ENCODE peak calls at places on chromosomes 4 and X, in ten cellular contexts. T, X, G, R, K, H, B, Z, U and P are unnamed samples.

GRCh38 chr4:173940146-173940545 is 343.3 kb downstream of the FBXO8 start:
- DNase-seq in T (no peak), X (no peak), G (no peak), R (no peak), K (no peak), H (no peak), B (no peak), Z (no peak), U (no peak), P (no peak)

GRCh38 chr4:98516042-98516440 is 142.4 kb downstream of the TSPAN5 start:
- DNase-seq in T (peak; percentile 80), X (no peak), G (peak; percentile 74), R (no peak), K (no peak), H (no peak), B (no peak), Z (peak; percentile 88), U (no peak), P (peak; percentile 36)

GRCh38 chrX:127708155-127708554 is 344.0 kb downstream of the ACTRT1 start:
- DNase-seq in T (no peak), X (peak; percentile 3), G (peak; percentile 41), R (no peak), K (no peak), H (no peak), B (no peak), Z (peak; percentile 0), U (no peak), P (peak; percentile 70)

GRCh38 chr4:81833596-81833995 is 361.9 kb upstream of the RASGEF1B start:
- DNase-seq in T (no peak), X (no peak), G (no peak), R (no peak), K (no peak), H (no peak), B (no peak), Z (no peak), U (no peak), P (no peak)

GRCh38 chr4:5404073-5404472 is 304.3 kb downstream of the EVC2 start:
- DNase-seq in T (no peak), X (no peak), G (no peak), R (no peak), K (no peak), H (no peak), B (no peak), Z (no peak), U (no peak), P (no peak)

GRCh38 chr4:124111411-124111810 is 601.1 kb downstream of the ANKRD50 start:
- DNase-seq in T (no peak), X (no peak), G (no peak), R (no peak), K (no peak), H (no peak), B (no peak), Z (no peak), U (no peak), P (no peak)

GRCh38 chr4:153159728-153160221 is 44.5 kb upstream of the TRIM2 start:
- DNase-seq in T (peak; percentile 63), X (no peak), G (peak; percentile 43), R (no peak), K (no peak), H (no peak), B (no peak), Z (peak; percentile 81), U (no peak), P (no peak)

GRCh38 chr4:95190751-95191436 is 357.9 kb downstream of the UNC5C start:
- DNase-seq in T (no peak), X (peak; percentile 16), G (no peak), R (no peak), K (no peak), H (no peak), B (no peak), Z (no peak), U (no peak), P (peak; percentile 64)

GRCh38 chr4:77697860-77698599 is 92.4 kb downstream of the CXCL13 start:
- DNase-seq in T (peak; percentile 65), X (no peak), G (peak; percentile 78), R (no peak), K (no peak), H (no peak), B (peak; percentile 38), Z (peak; percentile 85), U (peak; percentile 53), P (peak; percentile 12)

GRCh38 chr4:113901994-113902787 is 77.3 kb downstream of the ARSJ start:
- DNase-seq in T (no peak), X (no peak), G (peak; percentile 68), R (peak; percentile 38), K (peak; percentile 16), H (no peak), B (no peak), Z (no peak), U (no peak), P (no peak)

GRCh38 chrX:154315416-154315815 is 19.8 kb downstream of the TKTL1 start:
- DNase-seq in T (no peak), X (no peak), G (no peak), R (no peak), K (no peak), H (no peak), B (no peak), Z (no peak), U (no peak), P (no peak)

GRCh38 chr4:121375262-121375661 is 5.6 kb downstream of the QRFPR start:
- DNase-seq in T (peak; percentile 17), X (no peak), G (peak; percentile 66), R (no peak), K (no peak), H (no peak), B (no peak), Z (peak; percentile 49), U (no peak), P (no peak)

GRCh38 chr4:37549003-37549402 is 137.2 kb downstream of the RELL1 start:
- DNase-seq in T (no peak), X (peak; percentile 87), G (peak; percentile 99), R (no peak), K (no peak), H (no peak), B (no peak), Z (peak; percentile 72), U (no peak), P (no peak)

GRCh38 chr4:80173387-80173786 is 23.9 kb upstream of the PRDM8 start:
- DNase-seq in T (peak; percentile 65), X (peak; percentile 26), G (peak; percentile 83), R (no peak), K (no peak), H (no peak), B (no peak), Z (peak; percentile 81), U (no peak), P (no peak)

GRCh38 chr4:125020089-125021034 is 294.4 kb upstream of the FAT4 start:
- DNase-seq in T (no peak), X (no peak), G (no peak), R (no peak), K (no peak), H (no peak), B (no peak), Z (no peak), U (no peak), P (no peak)

GRCh38 chr4:6674500-6675149 is 19.1 kb upstream of the S100P start:
- DNase-seq in T (no peak), X (no peak), G (peak; percentile 74), R (no peak), K (no peak), H (no peak), B (peak; percentile 60), Z (peak; percentile 29), U (no peak), P (peak; percentile 51)

GRCh38 chr4:125317526-125317880 is 2.7 kb downstream of the FAT4 start:
- DNase-seq in T (peak; percentile 57), X (no peak), G (peak; percentile 74), R (no peak), K (peak; percentile 12), H (no peak), B (no peak), Z (peak; percentile 53), U (peak; percentile 29), P (peak; percentile 78)

GRCh38 chr4:93835929-93836328 is 7.4 kb downstream of the ATOH1 start:
- DNase-seq in T (no peak), X (no peak), G (no peak), R (no peak), K (no peak), H (no peak), B (no peak), Z (no peak), U (no peak), P (no peak)

GRCh38 chr4:91058345-91058744 is 931.2 kb downstream of the CCSER1 start:
- DNase-seq in T (no peak), X (no peak), G (peak; percentile 19), R (no peak), K (no peak), H (no peak), B (no peak), Z (peak; percentile 28), U (no peak), P (no peak)

GRCh38 chr4:139633661-139634060 is 32.0 kb upstream of the MGST2 start:
- DNase-seq in T (peak; percentile 44), X (no peak), G (peak; percentile 71), R (no peak), K (no peak), H (no peak), B (no peak), Z (no peak), U (peak; percentile 38), P (peak; percentile 67)

GRCh38 chrX:134695999-134696398 is 37.7 kb upstream of the PLAC1 start:
- DNase-seq in T (peak; percentile 16), X (no peak), G (no peak), R (no peak), K (no peak), H (no peak), B (no peak), Z (no peak), U (no peak), P (no peak)

GRCh38 chr4:184324939-184325477 is 107.3 kb upstream of the ENPP6 start:
- DNase-seq in T (no peak), X (no peak), G (no peak), R (no peak), K (no peak), H (no peak), B (no peak), Z (no peak), U (no peak), P (peak; percentile 27)